ENCODE peak calls at places on chromosomes 13 and 19, in eight cellular contexts. K is heart right ventricle; E is mammary epithelial cell; N is GM23338; X is Caco-2; F is SJSA1; R is CD4-positive, alpha-beta memory T cell; I is IMR-90. U is an unnamed sample.

GRCh38 chr13:74290324-74290773 is 156.1 kb upstream of the KLF12 start:
- DNase-seq in K (peak), E (peak), N (peak), X (peak), F (peak), R (peak), I (peak), U (peak)

GRCh38 chr19:4067396-4068057 is 828 bp upstream of the ZBTB7A start:
- DNase-seq in K (peak), E (no peak), N (no peak), X (no peak), F (no peak), R (no peak), I (no peak), U (no peak)

GRCh38 chr19:41708481-41708880 is at the start of gene CEACAM5:
- DNase-seq in K (no peak), E (no peak), N (no peak), X (no peak), F (no peak), R (no peak), I (no peak), U (no peak)

GRCh38 chr13:113856716-113857065 is 7.2 kb downstream of the GAS6 start:
- DNase-seq in K (peak), E (no peak), N (no peak), X (no peak), F (no peak), R (no peak), I (peak), U (no peak)

GRCh38 chr13:29522044-29522685 is 73.3 kb downstream of the SLC7A1 start:
- DNase-seq in K (no peak), E (no peak), N (no peak), X (no peak), F (peak), R (no peak), I (peak), U (no peak)

GRCh38 chr19:45130888-45131615 is 29.7 kb downstream of the NKPD1 start:
- DNase-seq in K (no peak), E (peak), N (no peak), X (peak), F (no peak), R (no peak), I (peak), U (no peak)

GRCh38 chr13:40813662-40814454 is 24.4 kb downstream of the SLC25A15 start:
- DNase-seq in K (no peak), E (peak), N (peak), X (peak), F (peak), R (no peak), I (peak), U (no peak)

GRCh38 chr13:41723136-41723535 is 237.8 kb downstream of the VWA8 start:
- DNase-seq in K (no peak), E (no peak), N (no peak), X (no peak), F (no peak), R (no peak), I (no peak), U (no peak)

GRCh38 chr19:33529094-33529676 is 7.6 kb upstream of the PEPD start:
- DNase-seq in K (no peak), E (no peak), N (no peak), X (no peak), F (no peak), R (no peak), I (no peak), U (no peak)

GRCh38 chr13:50380905-50381304 is 365.7 kb downstream of the KCNRG start:
- DNase-seq in K (no peak), E (no peak), N (no peak), X (no peak), F (no peak), R (no peak), I (no peak), U (no peak)

GRCh38 chr13:24148414-24149305 is 11.9 kb upstream of the SPATA13 start:
- DNase-seq in K (no peak), E (peak), N (peak), X (peak), F (peak), R (no peak), I (peak), U (peak)

GRCh38 chr13:60755380-60756163 is 358.6 kb downstream of the TDRD3 start:
- DNase-seq in K (no peak), E (no peak), N (peak), X (peak), F (no peak), R (no peak), I (no peak), U (no peak)

GRCh38 chr19:35317464-35318043 is 11.4 kb upstream of the CD22 start:
- DNase-seq in K (no peak), E (no peak), N (no peak), X (no peak), F (no peak), R (no peak), I (no peak), U (no peak)

GRCh38 chr13:91346848-91347211 is 657 bp upstream of the MIR17HG start:
- DNase-seq in K (no peak), E (peak), N (peak), X (peak), F (no peak), R (peak), I (no peak), U (no peak)

GRCh38 chr13:63124863-63125262 is 1709.2 kb upstream of the PCDH20 start:
- DNase-seq in K (no peak), E (no peak), N (peak), X (no peak), F (no peak), R (no peak), I (peak), U (no peak)

GRCh38 chr13:72754111-72754510 is 26.4 kb downstream of the BORA start:
- DNase-seq in K (no peak), E (peak), N (no peak), X (no peak), F (no peak), R (no peak), I (no peak), U (no peak)

GRCh38 chr13:97226788-97227627 is 4.9 kb downstream of the MBNL2 start:
- DNase-seq in K (no peak), E (no peak), N (peak), X (no peak), F (peak), R (peak), I (no peak), U (no peak)

GRCh38 chr13:44629465-44630183 is 53.5 kb upstream of the TSC22D1 start:
- DNase-seq in K (no peak), E (no peak), N (no peak), X (no peak), F (no peak), R (no peak), I (peak), U (no peak)

GRCh38 chr19:2488942-2489731 is 13.2 kb downstream of the GADD45B start:
- DNase-seq in K (peak), E (no peak), N (peak), X (no peak), F (peak), R (no peak), I (no peak), U (no peak)

GRCh38 chr13:21218351-21219043 is 42.0 kb downstream of the MRPL57 start:
- DNase-seq in K (no peak), E (no peak), N (no peak), X (no peak), F (no peak), R (no peak), I (no peak), U (no peak)

GRCh38 chr19:32373614-32374295 is 28.3 kb downstream of the ZNF507 start:
- DNase-seq in K (peak), E (peak), N (no peak), X (peak), F (peak), R (no peak), I (peak), U (peak)

GRCh38 chr19:12194827-12195500 is 32.1 kb downstream of the ZNF136 start:
- DNase-seq in K (peak), E (peak), N (peak), X (no peak), F (no peak), R (peak), I (peak), U (peak)

GRCh38 chr13:40401911-40402776 is 264.3 kb downstream of the FOXO1 start:
- DNase-seq in K (peak), E (peak), N (no peak), X (peak), F (peak), R (no peak), I (peak), U (peak)

GRCh38 chr19:49853852-49854849 is 3.2 kb downstream of the PTOV1 start:
- DNase-seq in K (no peak), E (no peak), N (no peak), X (no peak), F (no peak), R (no peak), I (no peak), U (no peak)

GRCh38 chr13:110106726-110107125 is 200.2 kb downstream of the COL4A1 start:
- DNase-seq in K (peak), E (no peak), N (no peak), X (no peak), F (no peak), R (no peak), I (no peak), U (no peak)

GRCh38 chr19:49475995-49476880 is 2.2 kb downstream of the FLT3LG start:
- DNase-seq in K (no peak), E (no peak), N (peak), X (peak), F (no peak), R (peak), I (no peak), U (no peak)

GRCh38 chr13:50608357-50608756 is 235.1 kb downstream of the DLEU7 start:
- DNase-seq in K (no peak), E (no peak), N (no peak), X (no peak), F (no peak), R (no peak), I (no peak), U (no peak)

DNA sequence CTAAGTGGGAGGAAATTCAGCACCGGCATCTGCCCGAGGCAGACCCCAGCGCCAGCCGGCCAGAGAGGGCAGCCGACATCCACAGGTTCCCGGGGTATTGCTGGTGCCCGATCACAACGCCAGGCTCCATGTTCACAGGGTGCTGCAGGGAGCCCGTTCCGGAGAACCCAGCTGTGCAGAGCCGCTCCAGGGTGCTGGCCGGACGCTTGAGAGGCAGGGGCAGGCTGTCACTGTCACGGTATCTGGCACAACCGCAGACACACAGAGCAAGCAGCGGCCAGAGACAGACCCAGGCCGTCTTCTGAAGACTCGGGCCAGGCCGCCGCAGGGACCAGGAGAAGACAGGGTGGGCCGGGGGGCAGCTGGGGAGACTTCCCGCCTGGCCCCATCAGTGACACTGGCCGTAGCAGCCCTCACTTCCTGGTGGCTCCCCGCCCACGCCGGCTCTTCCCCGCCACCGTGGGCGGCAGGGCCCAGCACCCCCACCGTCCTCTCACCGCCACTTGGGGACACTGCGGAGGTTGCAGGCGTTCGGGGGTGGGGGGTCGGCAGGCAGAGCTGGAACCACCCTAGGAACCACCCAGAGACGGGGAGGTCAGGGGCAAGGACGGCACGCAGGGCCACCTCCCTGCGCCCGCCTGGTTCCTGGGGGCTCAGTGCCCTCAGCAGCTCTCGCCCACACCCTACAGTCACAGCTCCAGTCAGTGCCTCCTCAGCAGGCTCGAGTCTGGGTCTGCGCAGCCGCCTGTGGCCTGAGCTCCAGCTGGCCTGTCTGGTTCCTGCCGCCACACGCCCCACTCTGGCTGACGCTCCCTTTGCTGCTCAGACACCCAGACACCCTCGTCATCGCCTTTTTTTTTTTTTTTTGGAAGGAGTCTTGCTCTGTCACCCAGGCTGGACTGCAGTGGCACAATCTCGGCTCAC is 3.8 kb downstream of the RNF126 start:
- DNase-seq in K (no peak), E (peak), N (no peak), X (no peak), F (no peak), R (peak), I (no peak), U (no peak)
- H3K4me3 ChIP-seq in K (peak), E (peak), N (no peak), X (no peak), F (no peak), R (peak), I (no peak), U (no peak)

GRCh38 chr19:9040131-9040530 is 29.9 kb upstream of the MUC16 start:
- DNase-seq in K (no peak), E (peak), N (no peak), X (no peak), F (no peak), R (no peak), I (no peak), U (no peak)
- H3K4me3 ChIP-seq in K (no peak), E (no peak), N (no peak), X (no peak), F (no peak), R (no peak), I (no peak), U (no peak)

GRCh38 chr13:33284016-33284415 is 1.5 kb downstream of the STARD13 start:
- DNase-seq in K (no peak), E (no peak), N (no peak), X (no peak), F (peak), R (no peak), I (peak), U (no peak)

GRCh38 chr13:33283195-33283910 is 2.2 kb downstream of the STARD13 start:
- DNase-seq in K (no peak), E (no peak), N (no peak), X (no peak), F (peak), R (no peak), I (no peak), U (no peak)

GRCh38 chr13:33280923-33281322 is 4.6 kb downstream of the STARD13 start:
- DNase-seq in K (no peak), E (no peak), N (no peak), X (no peak), F (peak), R (no peak), I (peak), U (no peak)

GRCh38 chr13:33280550-33280905 is 5.0 kb downstream of the STARD13 start:
- DNase-seq in K (no peak), E (no peak), N (no peak), X (no peak), F (no peak), R (no peak), I (no peak), U (no peak)

DNA sequence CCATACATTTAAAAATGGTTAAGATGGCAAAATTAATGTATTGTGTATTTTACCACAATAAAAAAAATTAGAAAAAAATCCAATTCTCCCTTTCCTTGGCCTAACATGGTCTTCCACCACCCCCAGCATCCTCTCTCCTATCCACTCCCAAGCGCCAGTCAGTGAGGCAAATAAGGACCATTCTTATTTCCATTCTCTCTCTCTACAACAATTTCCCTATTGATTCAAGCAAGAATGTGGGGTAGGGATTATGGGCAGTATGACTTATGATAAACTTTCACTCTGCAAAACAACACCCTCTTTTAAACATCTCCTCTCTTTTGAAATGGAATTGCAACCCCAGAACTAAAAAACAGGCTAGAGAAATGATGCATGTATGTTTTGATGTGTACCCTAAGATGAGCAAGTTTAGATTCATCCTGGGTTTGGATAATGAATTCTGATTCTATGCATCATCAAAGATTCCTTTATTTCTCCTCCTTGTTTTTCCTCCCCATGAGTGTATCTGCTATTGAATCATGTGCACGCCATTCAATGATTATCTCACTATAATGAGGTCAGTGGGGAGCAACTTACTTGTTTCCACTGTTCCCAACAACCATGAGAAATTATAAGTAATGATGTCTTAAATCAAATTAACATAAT is 3.5 kb downstream of the STARD13 start:
- DNase-seq in K (no peak), E (peak), N (no peak), X (no peak), F (peak), R (no peak), I (peak), U (no peak)
- H3K4me3 ChIP-seq in K (no peak), E (no peak), N (no peak), X (no peak), F (no peak), R (no peak), I (peak), U (peak)

DNA sequence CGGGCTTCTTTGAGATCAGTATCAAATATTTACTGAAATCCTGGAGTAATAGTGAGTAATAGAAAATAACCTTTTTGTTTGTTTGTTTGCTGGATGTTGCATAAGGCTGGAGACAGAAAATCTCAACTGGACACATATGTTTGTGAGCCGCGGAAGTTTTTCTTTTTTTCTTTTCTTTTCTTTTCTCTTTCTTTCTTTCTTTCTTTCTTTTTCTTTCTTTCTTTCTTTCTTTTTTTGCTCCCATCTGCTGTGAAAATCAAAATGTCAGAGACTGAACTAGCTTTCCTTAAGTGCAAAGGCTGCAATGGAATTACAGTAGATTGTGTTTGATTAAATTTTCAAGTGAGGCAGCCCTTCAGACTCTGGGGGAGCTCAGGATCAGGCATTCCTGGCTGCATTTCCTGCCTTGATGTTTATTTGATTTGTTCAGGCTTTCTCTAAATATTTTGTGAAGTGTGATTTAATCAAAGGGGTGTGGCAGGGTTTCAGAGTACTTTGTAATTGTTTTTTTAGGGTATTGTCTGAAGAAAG is 306 bp downstream of the FRY start:
- DNase-seq in K (no peak), E (no peak), N (peak), X (no peak), F (peak), R (no peak), I (no peak), U (no peak)
- H3K4me3 ChIP-seq in K (peak), E (peak), N (peak), X (peak), F (peak), R (peak), I (peak), U (peak)

GRCh38 chr19:58400638-58400915 is 5.1 kb downstream of the RNF225 start:
- DNase-seq in K (no peak), E (no peak), N (no peak), X (no peak), F (no peak), R (no peak), I (no peak), U (no peak)

GRCh38 chr19:58399903-58400637 is 4.6 kb downstream of the RNF225 start:
- DNase-seq in K (no peak), E (no peak), N (no peak), X (no peak), F (no peak), R (no peak), I (no peak), U (no peak)

GRCh38 chr19:58398545-58398944 is 3.1 kb downstream of the RNF225 start:
- DNase-seq in K (no peak), E (no peak), N (no peak), X (no peak), F (no peak), R (no peak), I (no peak), U (no peak)

GRCh38 chr19:58401825-58402433 is 6.5 kb downstream of the RNF225 start:
- DNase-seq in K (no peak), E (no peak), N (no peak), X (no peak), F (no peak), R (no peak), I (no peak), U (no peak)

GRCh38 chr19:58400916-58401824 is 5.7 kb downstream of the RNF225 start:
- DNase-seq in K (peak), E (peak), N (peak), X (peak), F (peak), R (peak), I (peak), U (peak)
- H3K4me3 ChIP-seq in K (peak), E (peak), N (peak), X (peak), F (peak), R (peak), I (peak), U (peak)

GRCh38 chr19:54574051-54574450 is 461 bp downstream of the LILRA2 start:
- DNase-seq in K (no peak), E (no peak), N (no peak), X (no peak), F (no peak), R (no peak), I (no peak), U (no peak)

GRCh38 chr19:54572696-54573311 is 786 bp upstream of the LILRA2 start:
- DNase-seq in K (no peak), E (no peak), N (peak), X (no peak), F (no peak), R (no peak), I (no peak), U (no peak)

GRCh38 chr19:54570316-54570715 is 3.3 kb upstream of the LILRA2 start:
- DNase-seq in K (no peak), E (no peak), N (no peak), X (no peak), F (no peak), R (no peak), I (no peak), U (no peak)

GRCh38 chr19:54574527-54575056 is 1.0 kb downstream of the LILRA2 start:
- DNase-seq in K (no peak), E (no peak), N (no peak), X (no peak), F (no peak), R (no peak), I (no peak), U (no peak)

DNA sequence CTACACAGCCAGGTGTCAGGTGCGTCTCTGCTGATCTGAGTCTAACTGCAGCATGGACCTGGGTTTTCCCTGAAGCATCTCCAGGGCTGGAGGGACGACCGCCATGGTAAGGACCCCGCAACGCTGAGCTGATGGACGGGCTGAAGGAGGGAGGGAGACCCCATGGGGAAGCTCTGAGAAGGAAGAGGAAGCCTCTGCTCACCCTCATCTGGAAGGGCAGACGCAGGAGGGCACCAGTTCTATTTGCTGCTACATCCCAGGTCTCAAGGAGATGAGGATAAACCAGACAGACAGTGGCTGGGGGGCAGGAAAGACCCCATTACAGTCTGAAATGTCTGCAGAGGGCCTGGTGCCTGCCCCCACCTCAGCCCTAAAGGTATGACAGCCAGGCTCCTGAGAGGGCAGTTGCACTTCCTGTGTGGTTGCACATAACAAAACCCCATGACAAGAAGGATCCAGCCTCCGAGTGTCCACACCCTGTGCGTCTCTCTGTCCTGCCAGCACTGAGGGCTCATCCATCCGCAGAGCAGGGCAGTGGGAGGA is at the start of gene LILRA2:
- DNase-seq in K (no peak), E (no peak), N (no peak), X (no peak), F (no peak), R (no peak), I (no peak), U (no peak)
- H3K4me3 ChIP-seq in K (no peak), E (no peak), N (no peak), X (no peak), F (no peak), R (no peak), I (no peak), U (no peak)

GRCh38 chr13:46170268-46170667 is 11.7 kb downstream of the LCP1 start:
- DNase-seq in K (no peak), E (no peak), N (peak), X (no peak), F (no peak), R (peak), I (no peak), U (no peak)
- H3K4me3 ChIP-seq in K (no peak), E (no peak), N (no peak), X (no peak), F (no peak), R (peak), I (no peak), U (no peak)